ENCODE peak calls at places on chromosomes 3 and 15, in five cellular contexts. H, O, Z, Q and G are unnamed samples.

GRCh38 chr3:139520028-139520737 is 19.4 kb downstream of the RBP1 start:
- DNase-seq in O (no peak), Q (no peak), Z (no peak), H (no peak), G (peak; percentile 56)

GRCh38 chr3:141019244-141019643 is 31.9 kb upstream of the SPSB4 start:
- DNase-seq in Z (no peak), O (no peak), Q (no peak), H (no peak), G (no peak)

GRCh38 chr3:182795383-182795782 is 2.1 kb downstream of the ATP11B start:
- DNase-seq in Q (no peak), H (no peak), Z (no peak), O (no peak), G (no peak)

GRCh38 chr15:63497642-63498100 is 6.7 kb upstream of the USP3 start:
- DNase-seq in Q (no peak), O (no peak), H (peak; percentile 88), Z (no peak), G (no peak)

GRCh38 chr3:66722675-66723074 is 221.9 kb upstream of the LRIG1 start:
- DNase-seq in H (no peak), Q (no peak), O (peak; percentile 68), Z (peak; percentile 69), G (peak; percentile 60)

GRCh38 chr15:88803241-88803919 is at the start of gene ACAN:
- DNase-seq in O (no peak), H (no peak), Z (no peak), Q (no peak), G (no peak)

GRCh38 chr15:25239471-25240345 is 199.1 kb downstream of the UBE3A start:
- DNase-seq in Z (peak; percentile 11), O (no peak), H (peak; percentile 32), Q (no peak), G (no peak)

GRCh38 chr3:170760174-170760526 is 109.8 kb downstream of the RPL22L1 start:
- DNase-seq in H (no peak), Q (no peak), Z (no peak), O (no peak), G (no peak)

GRCh38 chr3:171994646-171995441 is 44.5 kb upstream of the FNDC3B start:
- DNase-seq in Z (no peak), O (peak; percentile 88), H (no peak), Q (peak; percentile 84), G (peak; percentile 93)

GRCh38 chr3:190303887-190304286 is 18.4 kb downstream of the CLDN1 start:
- DNase-seq in Z (no peak), O (no peak), H (no peak), Q (no peak), G (no peak)

GRCh38 chr15:80780416-80781221 is 1.4 kb downstream of the CEMIP start:
- DNase-seq in Z (no peak), Q (no peak), O (no peak), H (peak; percentile 73), G (peak; percentile 68)

GRCh38 chr15:70327328-70328136 is 229.8 kb upstream of the TLE3 start:
- DNase-seq in H (no peak), Z (no peak), Q (peak; percentile 76), O (no peak), G (peak; percentile 87)

GRCh38 chr15:86663304-86663703 is 583.6 kb downstream of the AGBL1 start:
- DNase-seq in Q (no peak), H (no peak), Z (no peak), O (no peak), G (no peak)

GRCh38 chr3:169864270-169864669 is 5.5 kb downstream of the LRRC31 start:
- DNase-seq in H (no peak), O (no peak), Z (no peak), Q (no peak), G (no peak)

GRCh38 chr15:42065008-42065407 is 29.4 kb downstream of the PLA2G4D start:
- DNase-seq in O (no peak), H (no peak), Z (no peak), Q (no peak), G (no peak)

GRCh38 chr3:46386206-46386605 is 15.5 kb downstream of the CCR5 start:
- DNase-seq in H (no peak), Q (no peak), O (no peak), Z (no peak), G (no peak)

GRCh38 chr15:90413411-90414379 is 25.7 kb downstream of the IQGAP1 start:
- DNase-seq in O (no peak), H (no peak), Z (no peak), Q (no peak), G (peak; percentile 74)
- H3K4me3 ChIP-seq in O (no peak overlapping the region), H (peak overlapping the region; percentile 2), Z (no peak overlapping the region), Q (no peak overlapping the region), G (no peak overlapping the region)

GRCh38 chr3:12979947-12980487 is 93.2 kb downstream of the IQSEC1 start:
- DNase-seq in Z (no peak), H (no peak), Q (no peak), O (no peak), G (no peak)
- TF ChIP-seq CTCF in Z (no peak), H (no peak), Q (no peak), O (no peak), G (no peak)

GRCh38 chr15:68846851-68847439 is 26.2 kb upstream of the ANP32A start:
- DNase-seq in Z (no peak), H (no peak), Q (no peak), O (no peak), G (no peak)

GRCh38 chr15:68842958-68843357 is 22.3 kb upstream of the ANP32A start:
- DNase-seq in Z (no peak), H (no peak), O (no peak), Q (no peak), G (no peak)

GRCh38 chr15:68849477-68849876 is 28.8 kb upstream of the ANP32A start:
- DNase-seq in H (no peak), Z (no peak), Q (no peak), O (no peak), G (no peak)

GRCh38 chr15:68844856-68845550 is 24.3 kb upstream of the ANP32A start:
- DNase-seq in H (no peak), O (no peak), Q (no peak), Z (no peak), G (no peak)

GRCh38 chr15:68843425-68844311 is 23.0 kb upstream of the ANP32A start:
- DNase-seq in Q (no peak), Z (no peak), H (peak; percentile 52), O (no peak), G (peak; percentile 29)
- H3K4me3 ChIP-seq in Q (peak overlapping the region; percentile 40), Z (peak overlapping the region; percentile 41), H (peak overlapping the region; percentile 46), O (peak overlapping the region; percentile 28), G (peak overlapping the region; percentile 24)

DNA sequence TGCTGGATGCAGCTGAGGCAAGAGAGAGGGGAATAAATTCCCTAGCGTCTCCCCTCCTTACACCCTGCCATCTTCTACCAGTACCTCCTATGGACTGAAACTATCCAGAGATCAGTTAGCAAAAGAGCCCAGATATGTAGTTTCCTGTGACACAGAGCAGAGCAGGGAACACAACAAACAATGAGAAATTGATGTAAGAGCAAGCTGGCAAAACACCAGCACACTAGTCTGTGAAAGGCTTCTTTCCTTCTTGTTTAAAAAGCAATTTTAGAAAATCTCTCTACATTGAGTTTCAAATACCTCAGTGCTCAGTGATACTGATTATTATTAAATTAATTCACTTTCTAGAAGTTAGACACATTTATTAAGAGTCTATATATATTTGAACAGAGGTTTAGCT is 215.6 kb upstream of the AZI2 start:
- DNase-seq in Q (no peak), H (no peak), Z (no peak), O (no peak), G (peak; percentile 1)
- TF ChIP-seq CTCF in Q (no peak), H (no peak), Z (no peak), O (no peak), G (no peak)

GRCh38 chr15:51624022-51624421 is 1.5 kb upstream of the DMXL2 start:
- DNase-seq in Z (no peak), H (no peak), Q (no peak), O (no peak), G (no peak)
- H3K4me3 ChIP-seq in Z (no peak overlapping the region), H (no peak overlapping the region), Q (no peak overlapping the region), O (no peak overlapping the region), G (no peak overlapping the region)

DNA sequence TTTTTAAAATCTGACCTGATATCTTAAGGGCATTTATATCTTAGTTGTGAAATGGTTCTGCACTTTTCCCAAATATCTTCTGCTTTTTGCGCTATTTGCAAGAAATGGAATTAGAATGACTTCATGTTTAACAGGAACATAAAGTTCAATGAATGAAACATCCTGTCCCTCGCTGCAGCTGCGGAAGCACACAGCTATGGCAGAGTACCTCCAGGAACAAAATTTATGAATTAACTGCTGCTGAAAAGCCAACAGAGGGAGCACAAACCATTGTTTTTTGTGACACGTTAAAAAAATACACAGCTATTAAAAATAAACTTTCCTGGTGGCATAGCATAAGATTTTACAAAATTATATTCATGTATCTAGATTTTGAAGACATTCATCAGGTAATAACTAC is 404.4 kb upstream of the MDFIC2 start:
- DNase-seq in O (no peak), Z (peak; percentile 44), H (no peak), Q (no peak), G (peak; percentile 76)
- TF ChIP-seq CTCF in O (peak; percentile 48), Z (peak; percentile 59), H (peak; percentile 33), Q (peak; percentile 22), G (peak; percentile 56)

DNA sequence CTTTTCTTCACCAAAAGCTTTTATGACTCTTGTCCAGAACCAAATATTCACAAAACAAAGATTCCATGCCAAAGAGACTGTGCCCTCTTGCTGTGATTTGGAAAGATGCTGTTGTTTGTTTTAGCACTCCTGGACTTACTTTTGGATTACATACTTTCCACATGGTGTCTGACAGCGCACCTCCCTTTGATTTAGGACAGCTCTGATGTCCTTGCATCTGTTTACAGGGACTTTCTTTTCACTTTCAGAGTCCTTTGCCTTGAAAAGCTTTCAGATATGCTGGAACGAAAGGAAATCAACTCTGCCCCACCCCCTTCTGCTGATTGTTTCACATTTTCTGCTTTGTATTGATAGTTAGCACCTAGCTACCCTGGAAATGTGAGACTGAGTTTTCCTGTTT is 133.0 kb upstream of the NR2E3 start:
- DNase-seq in Q (no peak), O (no peak), H (no peak), Z (no peak), G (no peak)
- H3K4me3 ChIP-seq in Q (no peak overlapping the region), O (no peak overlapping the region), H (no peak overlapping the region), Z (no peak overlapping the region), G (no peak overlapping the region)

GRCh38 chr3:135895106-135895733 is 70.3 kb upstream of the PPP2R3A start:
- DNase-seq in Q (peak; percentile 31), O (peak; percentile 39), Z (peak; percentile 49), H (peak; percentile 74), G (peak; percentile 82)
- TF ChIP-seq CTCF in Q (peak; percentile 82), O (peak; percentile 97), Z (peak; percentile 63), H (peak; percentile 77), G (peak; percentile 96)

GRCh38 chr15:40558952-40559742 is 5.7 kb downstream of the CCDC32 start:
- DNase-seq in Z (no peak), H (no peak), O (no peak), Q (no peak), G (no peak)
- H3K4me3 ChIP-seq in Z (no peak overlapping the region), H (no peak overlapping the region), O (no peak overlapping the region), Q (no peak overlapping the region), G (no peak overlapping the region)

GRCh38 chr3:11641683-11642407 is 1.9 kb downstream of the VGLL4 start:
- DNase-seq in Q (no peak), O (peak; percentile 38), H (no peak), Z (peak; percentile 52), G (peak; percentile 76)

GRCh38 chr3:11642455-11643162 is 1.1 kb downstream of the VGLL4 start:
- DNase-seq in Z (peak; percentile 81), H (peak; percentile 82), Q (peak; percentile 58), O (peak; percentile 39), G (peak; percentile 92)

GRCh38 chr3:11640009-11640673 is 3.6 kb downstream of the VGLL4 start:
- DNase-seq in O (no peak), Q (no peak), H (no peak), Z (no peak), G (no peak)

GRCh38 chr3:11641316-11641682 is 2.4 kb downstream of the VGLL4 start:
- DNase-seq in Z (no peak), H (no peak), O (peak; percentile 48), Q (no peak), G (no peak)

GRCh38 chr3:11643212-11644087 is at the start of gene VGLL4:
- DNase-seq in H (peak; percentile 91), O (peak; percentile 84), Q (peak; percentile 68), Z (peak; percentile 89), G (peak; percentile 98)
- TF ChIP-seq CTCF in H (peak; percentile 22), O (peak; percentile 20), Q (peak; percentile 9), Z (no peak), G (peak; percentile 27)